ENCODE peak calls at places on chromosomes 13 and 19, in four cellular contexts. M is NCI-H82, V is cerebellar cortex, G is amniotic epithelial cell. B is an unnamed sample.

GRCh38 chr13:23630349-23631093 is 60.3 kb downstream of the TNFRSF19 start:
- DNase-seq in M (peak; percentile 100), V (no peak), G (peak; percentile 80), B (no peak)

GRCh38 chr13:42395066-42395821 is 123.3 kb downstream of the AKAP11 start:
- DNase-seq in M (no peak), V (no peak), G (no peak), B (no peak)

GRCh38 chr13:98761126-98761978 is 8.9 kb upstream of the SLC15A1 start:
- DNase-seq in M (no peak), V (no peak), G (peak; percentile 72), B (no peak)

GRCh38 chr19:3776479-3777040 is 4.5 kb upstream of the RAX2 start:
- DNase-seq in M (no peak), V (no peak), G (no peak), B (no peak)

GRCh38 chr19:37361994-37362393 is 8.9 kb upstream of the ZNF527 start:
- DNase-seq in M (no peak), V (no peak), G (no peak), B (no peak)

GRCh38 chr19:49070416-49070815 is 2.1 kb downstream of the KCNA7 start:
- DNase-seq in M (no peak), V (no peak), G (no peak), B (no peak)

GRCh38 chr13:29800687-29801086 is 49.7 kb downstream of the UBL3 start:
- DNase-seq in M (peak; percentile 15), V (no peak), G (no peak), B (no peak)

GRCh38 chr19:19426216-19426615 is 20.7 kb downstream of the GATAD2A start:
- DNase-seq in M (no peak), V (no peak), G (no peak), B (no peak)

GRCh38 chr19:19552811-19553210 is 14.7 kb downstream of the CILP2 start:
- DNase-seq in M (peak; percentile 57), V (peak; percentile 31), G (no peak), B (no peak)

GRCh38 chr19:55536951-55537740 is at the start of gene SBK2:
- DNase-seq in M (peak; percentile 75), V (peak; percentile 46), G (no peak), B (no peak)

GRCh38 chr13:41622545-41623429 is 165.4 kb downstream of the RGCC start:
- DNase-seq in M (no peak), V (no peak), G (peak; percentile 48), B (no peak)

GRCh38 chr19:46069841-46070341 is 29.1 kb upstream of the IGFL4 start:
- DNase-seq in M (no peak), V (no peak), G (peak; percentile 95), B (no peak)